ENCODE peak calls at places on chromosomes 5 and 9, in seven cellular contexts. U is GM23338, J is spleen, G is AG09309, X is breast epithelium, Y is fibroblast of lung, W is cardiac muscle cell. F is an unnamed sample.

GRCh38 chr5:143084452-143084851 is 314.3 kb downstream of the ARHGAP26 start:
- DNase-seq in U (no peak), J (no peak), G (no peak), X (no peak), Y (no peak), W (no peak), F (no peak)

GRCh38 chr5:95284512-95285405 is at the start of gene MCTP1:
- DNase-seq in U (peak), J (peak), G (no peak), X (no peak), Y (no peak), W (peak), F (no peak)

GRCh38 chr5:121870489-121870888 is 18.8 kb downstream of the FTMT start:
- DNase-seq in U (peak), J (no peak), G (no peak), X (no peak), Y (peak), W (peak), F (no peak)

GRCh38 chr5:176661676-176662075 is 14.4 kb downstream of the TSPAN17 start:
- DNase-seq in U (no peak), J (no peak), G (no peak), X (no peak), Y (no peak), W (no peak), F (no peak)

GRCh38 chr5:126499278-126499677 is 76.1 kb downstream of the GRAMD2B start:
- DNase-seq in U (no peak), J (no peak), G (no peak), X (peak), Y (no peak), W (no peak), F (no peak)

GRCh38 chr9:131203438-131204219 is 72.7 kb downstream of the FAM78A start:
- DNase-seq in U (peak), J (no peak), G (no peak), X (no peak), Y (no peak), W (no peak), F (no peak)

GRCh38 chr5:132759114-132760042 is 12.2 kb downstream of the CCNI2 start:
- DNase-seq in U (no peak), J (no peak), G (no peak), X (peak), Y (no peak), W (no peak), F (no peak)

GRCh38 chr5:169832236-169832635 is 148.1 kb downstream of the INSYN2B start:
- DNase-seq in U (no peak), J (no peak), G (no peak), X (no peak), Y (no peak), W (no peak), F (no peak)

GRCh38 chr5:172592881-172593280 is 48.2 kb upstream of the NEURL1B start:
- DNase-seq in U (no peak), J (no peak), G (no peak), X (no peak), Y (no peak), W (no peak), F (no peak)

GRCh38 chr9:4048441-4048840 is 251.4 kb downstream of the GLIS3 start:
- DNase-seq in U (peak), J (no peak), G (peak), X (no peak), Y (peak), W (peak), F (peak)

GRCh38 chr9:137757613-137758029 is 120.0 kb upstream of the CACNA1B start:
- DNase-seq in U (no peak), J (no peak), G (peak), X (no peak), Y (peak), W (peak), F (peak)

GRCh38 chr5:176784218-176785165 is 25.9 kb upstream of the UNC5A start:
- DNase-seq in U (peak), J (peak), G (peak), X (no peak), Y (peak), W (peak), F (peak)

GRCh38 chr5:9239071-9239470 is 306.8 kb downstream of the SEMA5A start:
- DNase-seq in U (no peak), J (no peak), G (peak), X (no peak), Y (no peak), W (peak), F (peak)

GRCh38 chr9:113976915-113977314 is 100.8 kb downstream of the ZNF618 start:
- DNase-seq in U (no peak), J (peak), G (no peak), X (no peak), Y (no peak), W (no peak), F (no peak)

GRCh38 chr5:2666081-2666480 is 85.4 kb downstream of the IRX2 start:
- DNase-seq in U (peak), J (no peak), G (no peak), X (no peak), Y (no peak), W (no peak), F (no peak)

GRCh38 chr9:98642661-98643312 is 65.9 kb downstream of the GABBR2 start:
- DNase-seq in U (peak), J (no peak), G (no peak), X (no peak), Y (no peak), W (no peak), F (no peak)

GRCh38 chr9:6959275-6960000 is 201.7 kb downstream of the KDM4C start:
- DNase-seq in U (no peak), J (no peak), G (no peak), X (no peak), Y (no peak), W (no peak), F (no peak)

GRCh38 chr9:129719135-129719534 is 33.7 kb downstream of the PTGES start:
- DNase-seq in U (peak), J (no peak), G (no peak), X (no peak), Y (no peak), W (no peak), F (no peak)

GRCh38 chr9:129718647-129719046 is 34.2 kb downstream of the PTGES start:
- DNase-seq in U (no peak), J (no peak), G (no peak), X (no peak), Y (no peak), W (no peak), F (no peak)

GRCh38 chr9:129720181-129720864 is 32.5 kb downstream of the PTGES start:
- DNase-seq in U (peak), J (no peak), G (no peak), X (no peak), Y (no peak), W (no peak), F (no peak)

GRCh38 chr9:129722913-129723312 is 29.9 kb downstream of the PTGES start:
- DNase-seq in U (no peak), J (no peak), G (no peak), X (no peak), Y (no peak), W (no peak), F (no peak)

DNA sequence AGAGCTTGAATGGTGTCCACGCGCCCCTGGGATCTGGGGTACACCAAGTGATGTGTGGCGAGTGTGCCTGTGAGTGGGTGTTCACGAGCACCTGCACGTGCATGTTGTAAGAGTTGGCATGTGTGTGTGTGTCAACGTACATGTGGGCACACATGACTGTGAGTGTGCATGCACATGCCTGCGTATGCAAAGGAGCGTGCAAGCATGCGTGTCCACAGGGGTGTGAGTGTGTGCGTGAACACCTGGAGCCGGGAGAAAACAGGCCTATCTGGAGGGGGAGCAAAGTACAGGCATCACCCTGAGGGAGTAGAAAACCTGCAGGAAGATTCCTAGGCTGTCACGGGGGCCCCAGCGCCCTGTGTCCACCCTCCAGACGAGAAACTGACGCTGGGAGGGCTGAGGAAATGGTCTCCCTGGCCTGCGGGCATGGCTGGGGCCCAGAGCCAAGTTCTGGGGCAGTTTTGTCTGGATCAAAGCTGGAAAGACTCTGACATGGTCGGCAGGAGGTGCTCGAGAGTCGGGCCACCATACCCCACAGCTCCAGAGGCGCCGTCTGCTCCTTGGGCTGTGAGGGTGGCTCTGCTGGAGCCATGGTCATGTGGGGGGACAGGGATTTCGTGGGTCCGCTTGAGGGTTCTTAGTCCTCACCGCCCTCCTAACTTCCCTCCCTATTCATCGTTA is 31.8 kb downstream of the PTGES start:
- DNase-seq in U (peak), J (no peak), G (no peak), X (no peak), Y (no peak), W (no peak), F (no peak)
- TF ChIP-seq CTCF in U (no peak), J (no peak), G (peak), X (no peak), Y (no peak), W (no peak), F (no peak)

GRCh38 chr9:135961277-135961705 is at the start of gene UBAC1:
- DNase-seq in U (peak), J (peak), G (peak), X (peak), Y (peak), W (peak), F (peak)

GRCh38 chr9:135962696-135963307 is 1.6 kb upstream of the UBAC1 start:
- DNase-seq in U (no peak), J (no peak), G (no peak), X (no peak), Y (no peak), W (no peak), F (no peak)

GRCh38 chr9:135960328-135961276 is 571 bp downstream of the UBAC1 start:
- DNase-seq in U (peak), J (no peak), G (no peak), X (no peak), Y (no peak), W (peak), F (no peak)

GRCh38 chr9:135963338-135963737 is 2.2 kb upstream of the UBAC1 start:
- DNase-seq in U (no peak), J (no peak), G (no peak), X (no peak), Y (no peak), W (no peak), F (no peak)

GRCh38 chr9:135961811-135962695 is 880 bp upstream of the UBAC1 start:
- DNase-seq in U (no peak), J (no peak), G (no peak), X (no peak), Y (no peak), W (no peak), F (no peak)
- H3K4me3 ChIP-seq in U (peak), J (no peak), G (no peak), X (peak), Y (peak), W (no peak), F (no peak)

DNA sequence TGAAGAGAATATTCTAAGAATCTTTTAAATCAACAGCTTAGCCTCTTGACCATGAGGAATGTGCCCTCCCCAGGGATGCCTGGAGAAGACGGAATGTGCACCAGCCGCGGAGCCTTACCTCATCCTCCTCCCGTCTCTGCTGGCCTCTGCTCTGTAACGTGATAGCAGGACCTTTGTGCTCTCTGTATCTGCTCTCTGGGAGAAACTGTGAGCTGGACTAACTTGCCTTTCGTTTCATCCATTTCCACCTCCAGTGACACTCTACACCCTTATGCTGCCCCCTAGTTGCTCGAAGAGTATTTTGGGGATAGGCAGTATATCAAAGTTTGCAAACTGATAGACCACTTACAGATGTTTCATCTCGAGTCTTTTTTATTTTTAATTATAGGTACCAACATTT is 141.4 kb downstream of the NPR3 start:
- DNase-seq in U (peak), J (no peak), G (no peak), X (no peak), Y (peak), W (peak), F (peak)
- TF ChIP-seq CTCF in U (peak), J (peak), G (peak), X (no peak), Y (peak), W (peak), F (peak)

GRCh38 chr5:80238778-80239679 is 16.8 kb downstream of the SERINC5 start:
- DNase-seq in U (no peak), J (no peak), G (no peak), X (peak), Y (peak), W (peak), F (peak)
- H3K4me3 ChIP-seq in U (no peak), J (no peak), G (no peak), X (peak), Y (no peak), W (no peak), F (no peak)

GRCh38 chr5:138874241-138874640 is 894 bp downstream of the LRRTM2 start:
- DNase-seq in U (no peak), J (no peak), G (no peak), X (no peak), Y (peak), W (no peak), F (peak)
- TF ChIP-seq CTCF in U (no peak), J (no peak), G (no peak), X (no peak), Y (no peak), W (no peak), F (no peak)

GRCh38 chr9:35056571-35057270 is 15.7 kb downstream of the VCP start:
- DNase-seq in U (no peak), J (no peak), G (no peak), X (no peak), Y (no peak), W (no peak), F (no peak)
- H3K4me3 ChIP-seq in U (no peak), J (no peak), G (no peak), X (no peak), Y (no peak), W (no peak), F (no peak)